ENCODE peak calls at places on chromosomes 4 and X, in five cellular contexts. U is kidney epithelial cell, N is fibroblast of villous mesenchyme, P is coronary artery, M is AG09309. I is an unnamed sample.
A peak's percentile ranks its signal among the peaks of the same experiment; 100 is the strongest.

GRCh38 chr4:145739840-145740239 is 59.9 kb downstream of the C4orf51 start:
- DNase-seq in U (no peak), N (peak; percentile 17), P (no peak), M (no peak), I (peak; percentile 12)

GRCh38 chr4:138005486-138005885 is 236.7 kb downstream of the SLC7A11 start:
- DNase-seq in U (no peak), N (no peak), P (no peak), M (no peak), I (no peak)

GRCh38 chrX:21373637-21374162 is 518 bp upstream of the CNKSR2 start:
- DNase-seq in U (no peak), N (no peak), P (no peak), M (no peak), I (no peak)

GRCh38 chrX:152480269-152481212 is 29.4 kb upstream of the GABRA3 start:
- DNase-seq in U (no peak), N (no peak), P (no peak), M (no peak), I (no peak)

GRCh38 chr4:146273204-146273901 is 59.0 kb downstream of the REELD1 start:
- DNase-seq in U (no peak), N (no peak), P (no peak), M (no peak), I (no peak)

GRCh38 chr4:93776386-93777080 is 52.0 kb upstream of the ATOH1 start:
- DNase-seq in U (no peak), N (peak; percentile 1), P (no peak), M (no peak), I (peak; percentile 58)

GRCh38 chr4:128728190-128728589 is 81.3 kb upstream of the JADE1 start:
- DNase-seq in U (no peak), N (no peak), P (no peak), M (no peak), I (no peak)

GRCh38 chr4:77358315-77358928 is 201.4 kb downstream of the CCNG2 start:
- DNase-seq in U (peak; percentile 2), N (peak; percentile 26), P (no peak), M (no peak), I (peak; percentile 37)

GRCh38 chrX:40169193-40170086 is 71.7 kb upstream of the BCOR start:
- DNase-seq in U (peak; percentile 43), N (peak; percentile 88), P (peak; percentile 70), M (no peak), I (peak; percentile 81)

GRCh38 chr4:1098311-1098925 is 14.9 kb downstream of the RNF212 start:
- DNase-seq in U (no peak), N (no peak), P (no peak), M (no peak), I (no peak)

GRCh38 chr4:7067523-7068278 is at the start of gene GRPEL1:
- DNase-seq in U (peak; percentile 94), N (peak; percentile 100), P (peak; percentile 100), M (peak; percentile 98), I (peak; percentile 100)
- TF ChIP-seq CTCF in U (no peak), N (no peak), P (no peak), M (no peak), I (peak; percentile 28)

GRCh38 chrX:24151513-24151912 is 2.0 kb downstream of the ZFX start:
- DNase-seq in U (no peak), N (no peak), P (no peak), M (no peak), I (no peak)
- H3K4me3 ChIP-seq in U (peak overlapping the region; percentile 89), N (peak overlapping the region; percentile 83), P (peak overlapping the region; percentile 85), M (peak overlapping the region; percentile 90), I (peak overlapping the region; percentile 95)

GRCh38 chrX:1598021-1598875 is 6.8 kb downstream of the AKAP17A start:
- DNase-seq in U (no peak), N (no peak), P (no peak), M (no peak), I (no peak)
- TF ChIP-seq CTCF in U (no peak), N (no peak), P (no peak), M (no peak), I (no peak)

DNA sequence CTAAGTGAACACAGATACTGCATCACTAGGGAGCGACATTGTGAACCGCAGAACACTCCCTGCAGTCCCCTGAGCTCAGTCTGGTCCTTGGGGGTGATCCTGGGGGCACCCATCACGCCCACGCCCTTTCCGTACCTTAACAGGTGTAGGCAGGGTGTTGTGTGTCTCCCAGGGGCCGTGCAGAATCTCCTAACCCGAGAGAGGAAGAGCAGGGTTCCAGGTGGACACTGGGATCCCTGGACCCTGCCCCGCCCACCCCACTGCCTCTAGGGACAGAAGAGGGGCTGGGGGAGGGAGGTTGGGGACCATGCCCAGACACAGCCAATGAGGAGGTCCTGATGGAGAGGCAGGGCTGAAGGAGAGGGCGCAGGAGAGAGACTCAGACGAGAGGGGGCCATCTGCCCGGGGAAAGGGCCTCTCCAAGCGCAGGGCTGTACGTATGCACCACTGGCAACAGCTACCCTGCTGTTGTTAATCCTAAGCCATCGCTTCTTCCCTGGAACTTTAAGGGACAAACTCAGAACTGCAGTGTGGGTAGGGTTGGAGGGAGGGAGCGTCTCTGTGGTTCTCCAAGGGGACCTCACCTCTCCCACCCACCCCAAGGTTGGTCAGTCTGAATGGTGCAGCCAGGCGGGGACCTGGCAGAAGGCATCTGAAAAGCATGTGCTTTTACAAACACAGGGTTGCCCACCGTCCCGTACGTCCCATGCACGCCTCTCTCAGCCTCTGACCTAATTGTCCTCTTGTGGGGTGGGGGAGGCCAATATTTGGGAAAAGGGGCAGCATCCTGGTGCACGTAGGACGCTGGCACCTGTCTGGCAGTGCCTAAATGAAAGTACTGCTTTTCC is 2.4 kb downstream of the P2RY8 start:
- DNase-seq in U (no peak), N (no peak), P (no peak), M (no peak), I (no peak)
- H3K4me3 ChIP-seq in U (no peak overlapping the region), N (no peak overlapping the region), P (peak overlapping the region; percentile 45), M (no peak overlapping the region), I (no peak overlapping the region)

GRCh38 chr4:57682275-57682674 is 572.1 kb upstream of the IGFBP7 start:
- DNase-seq in U (no peak), N (no peak), P (no peak), M (no peak), I (no peak)
- TF ChIP-seq CTCF in U (no peak), N (no peak), P (no peak), M (no peak), I (no peak)

I was measured in astrocyte of the spinal cord.